ENCODE peak calls at places on chromosomes 12 and 14, in eight cellular contexts. R is neural progenitor cell, B is tibial artery, J is lung, D is WERI-Rb-1, T is sigmoid colon, G is AG04450, S is endothelial cell of umbilical vein. M is an unnamed sample.

GRCh38 chr12:45298721-45299120 is 82.8 kb downstream of the ANO6 start:
- DNase-seq in R (no peak), B (no peak), J (no peak), D (no peak), T (no peak), G (no peak), S (no peak), M (no peak)

GRCh38 chr14:76603713-76604112 is 157.6 kb upstream of the VASH1 start:
- DNase-seq in R (no peak), B (no peak), J (no peak), D (no peak), T (no peak), G (no peak), S (no peak), M (no peak)

GRCh38 chr12:1692221-1692620 is 1.4 kb downstream of the ADIPOR2 start:
- DNase-seq in R (no peak), B (no peak), J (no peak), D (no peak), T (no peak), G (no peak), S (no peak), M (no peak)

GRCh38 chr12:113056631-113057488 is at the start of gene DTX1:
- DNase-seq in R (peak; percentile 60), B (no peak), J (no peak), D (peak; percentile 53), T (no peak), G (no peak), S (no peak), M (no peak)

GRCh38 chr14:56855891-56856461 is 45.7 kb upstream of the OTX2 start:
- DNase-seq in R (peak; percentile 90), B (no peak), J (no peak), D (no peak), T (no peak), G (no peak), S (no peak), M (no peak)

GRCh38 chr14:75013290-75013689 is 10.6 kb downstream of the EIF2B2 start:
- DNase-seq in R (no peak), B (peak; percentile 47), J (no peak), D (no peak), T (no peak), G (no peak), S (no peak), M (no peak)

GRCh38 chr14:77892890-77893484 is 93.1 kb downstream of the ADCK1 start:
- DNase-seq in R (no peak), B (no peak), J (no peak), D (no peak), T (no peak), G (no peak), S (no peak), M (no peak)

GRCh38 chr12:81644503-81644902 is 114.6 kb downstream of the PPFIA2 start:
- DNase-seq in R (peak; percentile 47), B (no peak), J (no peak), D (no peak), T (no peak), G (no peak), S (peak; percentile 41), M (no peak)

GRCh38 chr14:74945852-74946658 is 9.3 kb downstream of the PGF start:
- DNase-seq in R (peak; percentile 86), B (peak; percentile 75), J (peak; percentile 77), D (peak; percentile 87), T (peak; percentile 88), G (no peak), S (peak; percentile 69), M (peak; percentile 91)

GRCh38 chr12:71719647-71720370 is 33.9 kb downstream of the TMEM19 start:
- DNase-seq in R (no peak), B (no peak), J (no peak), D (no peak), T (no peak), G (no peak), S (no peak), M (no peak)

GRCh38 chr12:91574391-91574790 is 391.8 kb upstream of the DCN start:
- DNase-seq in R (peak; percentile 16), B (no peak), J (no peak), D (no peak), T (no peak), G (no peak), S (no peak), M (no peak)

GRCh38 chr12:105982022-105982421 is 156.7 kb downstream of the NUAK1 start:
- DNase-seq in R (no peak), B (no peak), J (peak; percentile 81), D (no peak), T (no peak), G (no peak), S (no peak), M (no peak)

GRCh38 chr14:100895411-100895810 is 8.1 kb downstream of the RTL1 start:
- DNase-seq in R (no peak), B (no peak), J (no peak), D (no peak), T (no peak), G (no peak), S (no peak), M (no peak)

GRCh38 chr14:22556021-22556989 is 32.7 kb downstream of the DAD1 start:
- DNase-seq in R (no peak), B (no peak), J (peak; percentile 62), D (no peak), T (peak; percentile 71), G (peak; percentile 46), S (peak; percentile 52), M (no peak)

GRCh38 chr12:24266982-24267381 is 317.5 kb upstream of the SOX5 start:
- DNase-seq in R (no peak), B (no peak), J (no peak), D (no peak), T (no peak), G (no peak), S (no peak), M (no peak)

DNA sequence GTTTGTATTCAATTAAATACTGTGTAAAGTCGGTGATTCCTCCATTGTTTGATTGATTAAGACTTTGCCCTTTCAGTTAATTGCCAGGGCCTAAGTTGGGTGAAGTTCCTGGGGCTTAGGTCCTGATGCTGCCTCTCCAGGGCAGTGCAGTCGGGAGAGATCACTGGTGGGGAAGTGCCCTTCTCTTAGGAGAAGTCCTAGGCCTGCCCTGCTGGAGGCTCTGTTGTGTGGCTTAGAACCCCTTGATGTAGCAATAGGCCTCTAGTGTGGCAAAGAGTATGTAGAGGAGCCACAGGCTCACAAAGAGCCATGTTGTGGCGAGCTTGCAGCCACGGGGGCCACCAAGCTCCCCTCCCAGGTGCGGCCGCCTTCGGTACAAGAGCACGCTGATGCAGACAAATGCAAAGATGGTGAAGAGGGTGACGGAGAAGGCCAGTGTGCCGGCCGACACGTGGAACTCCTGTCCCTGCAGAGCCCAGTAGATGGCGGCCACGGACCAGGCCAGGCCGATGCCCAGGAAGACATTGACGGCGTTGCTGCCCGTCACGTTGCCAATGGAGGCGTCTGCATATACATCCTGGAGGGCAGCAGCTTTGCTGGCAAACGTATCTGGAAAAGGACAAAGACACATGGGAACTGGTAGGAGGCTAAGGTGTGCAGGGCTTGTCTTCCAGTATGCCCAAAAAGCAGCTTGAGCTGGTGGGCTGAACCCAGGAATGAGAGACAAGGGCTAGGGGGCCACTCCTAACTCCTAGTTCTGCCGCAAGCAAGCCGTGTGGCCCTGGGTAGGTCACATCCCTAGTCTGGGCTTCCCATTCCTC is 142.8 kb downstream of the SLC8A3 start:
- DNase-seq in R (peak; percentile 84), B (no peak), J (peak; percentile 55), D (peak; percentile 82), T (peak; percentile 70), G (peak; percentile 13), S (peak; percentile 56), M (peak; percentile 88)
- TF ChIP-seq CTCF in R (peak; percentile 81), B (peak; percentile 52), J (peak; percentile 16), D (peak; percentile 97), T (no peak), G (peak; percentile 68), S (peak; percentile 91), M (peak; percentile 66)

GRCh38 chr12:97134495-97134894 is 227.4 kb downstream of the NEDD1 start:
- DNase-seq in R (no peak), B (no peak), J (no peak), D (no peak), T (no peak), G (no peak), S (no peak), M (no peak)
- TF ChIP-seq CTCF in R (peak; percentile 26), B (no peak), J (no peak), D (peak; percentile 31), T (no peak), G (no peak), S (no peak), M (peak; percentile 53)

GRCh38 chr12:93243382-93243688 is 134.4 kb upstream of the NUDT4 start:
- DNase-seq in R (no peak), B (no peak), J (no peak), D (no peak), T (no peak), G (no peak), S (no peak), M (no peak)

GRCh38 chr12:93245543-93245942 is 132.2 kb upstream of the NUDT4 start:
- DNase-seq in R (peak; percentile 56), B (no peak), J (no peak), D (no peak), T (no peak), G (no peak), S (no peak), M (no peak)

GRCh38 chr12:93244514-93245077 is 133.1 kb upstream of the NUDT4 start:
- DNase-seq in R (no peak), B (no peak), J (no peak), D (no peak), T (no peak), G (no peak), S (no peak), M (no peak)

GRCh38 chr12:93243689-93244513 is 133.8 kb upstream of the NUDT4 start:
- DNase-seq in R (no peak), B (peak; percentile 53), J (peak; percentile 54), D (no peak), T (peak; percentile 73), G (peak; percentile 45), S (peak; percentile 24), M (no peak)

DNA sequence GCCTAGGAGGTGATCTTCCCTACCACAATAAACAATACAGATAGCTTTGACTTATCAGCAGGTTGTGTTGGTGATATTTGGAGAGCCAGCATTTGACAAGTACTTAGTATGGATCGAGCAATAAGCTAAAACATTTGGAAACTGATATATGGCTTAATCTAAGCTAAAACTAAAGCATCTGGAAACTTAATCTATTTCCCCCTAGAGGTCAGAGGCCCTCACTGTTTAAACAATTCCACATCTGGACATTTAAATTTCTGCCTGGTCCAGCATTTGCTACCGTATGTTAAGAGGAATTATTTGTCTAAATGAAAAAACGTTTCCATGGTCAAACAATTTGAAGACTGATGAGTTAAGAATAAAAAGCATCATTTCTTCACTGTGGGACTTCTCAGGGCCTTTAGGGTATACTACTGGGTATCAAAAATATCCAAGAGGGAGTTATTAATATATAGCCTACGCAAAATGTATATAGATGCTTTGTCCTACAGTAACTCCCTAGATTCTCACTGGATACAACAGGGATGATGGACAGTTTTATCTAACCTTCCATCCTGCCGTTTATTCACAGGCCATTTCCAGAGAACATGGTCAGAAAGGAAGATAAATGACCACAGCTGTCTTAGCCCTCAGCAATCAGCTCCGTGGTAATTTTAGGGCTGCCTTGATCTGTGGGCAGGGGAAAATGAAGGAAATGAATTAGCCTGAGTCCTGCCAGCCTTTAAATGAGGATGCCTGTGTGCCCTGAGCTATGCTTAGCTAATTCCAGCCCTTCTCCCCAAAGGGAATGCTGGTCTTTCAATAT is 135.4 kb upstream of the NUDT4 start:
- DNase-seq in R (no peak), B (no peak), J (no peak), D (no peak), T (no peak), G (no peak), S (no peak), M (no peak)
- TF ChIP-seq CTCF in R (no peak), B (no peak), J (no peak), D (no peak), T (no peak), G (peak; percentile 19), S (no peak), M (peak; percentile 20)

GRCh38 chr12:62552906-62553556 is 86.4 kb downstream of the MON2 start:
- DNase-seq in R (no peak), B (no peak), J (no peak), D (no peak), T (no peak), G (no peak), S (no peak), M (no peak)
- TF ChIP-seq CTCF in R (no peak), B (no peak), J (no peak), D (no peak), T (no peak), G (no peak), S (no peak), M (no peak)